ENCODE peak calls at places on chromosome 14, in four cellular contexts. One of them, this sample, is unnamed.

GRCh38 chr14:63432228-63432627 is 110.9 kb downstream of the PPP2R5E start:
- DNase-seq in WTC11: no peak
- DNase-seq in K562: no peak
- DNase-seq in GM12878: no peak
- DNase-seq in this sample: no peak

GRCh38 chr14:69094481-69094880 is 58.4 kb downstream of the DCAF5 start:
- DNase-seq in WTC11: no peak
- DNase-seq in K562: peak; percentile 15
- DNase-seq in GM12878: no peak
- DNase-seq in this sample: no peak

GRCh38 chr14:32509632-32510187 is 180.6 kb downstream of the AKAP6 start:
- DNase-seq in WTC11: no peak
- DNase-seq in K562: no peak
- DNase-seq in GM12878: no peak
- DNase-seq in this sample: peak; percentile 50

GRCh38 chr14:41488401-41488800 is 118.3 kb upstream of the LRFN5 start:
- DNase-seq in WTC11: no peak
- DNase-seq in K562: no peak
- DNase-seq in GM12878: no peak
- DNase-seq in this sample: no peak

GRCh38 chr14:58607571-58608317 is 30.0 kb upstream of the DACT1 start:
- DNase-seq in WTC11: no peak
- DNase-seq in K562: no peak
- DNase-seq in GM12878: no peak
- DNase-seq in this sample: no peak

GRCh38 chr14:68464716-68465115 is 328.2 kb downstream of the ZFP36L1 start:
- DNase-seq in WTC11: no peak
- DNase-seq in K562: no peak
- DNase-seq in GM12878: no peak
- DNase-seq in this sample: no peak

GRCh38 chr14:61468063-61468825 is 146.9 kb downstream of the PRKCH start:
- DNase-seq in WTC11: no peak
- DNase-seq in K562: no peak
- DNase-seq in GM12878: no peak
- DNase-seq in this sample: no peak

GRCh38 chr14:61315288-61315687 is 6.1 kb upstream of the PRKCH start:
- DNase-seq in WTC11: no peak
- DNase-seq in K562: no peak
- DNase-seq in GM12878: no peak
- DNase-seq in this sample: no peak

GRCh38 chr14:84036863-84037262 is 1493.1 kb upstream of the FLRT2 start:
- DNase-seq in WTC11: no peak
- DNase-seq in K562: no peak
- DNase-seq in GM12878: peak; percentile 3
- DNase-seq in this sample: no peak

GRCh38 chr14:103762011-103762410 is 46.4 kb downstream of the ZFYVE21 start:
- DNase-seq in WTC11: no peak
- DNase-seq in K562: no peak
- DNase-seq in GM12878: no peak
- DNase-seq in this sample: no peak

GRCh38 chr14:70468731-70469130 is 16.8 kb downstream of the ADAM21 start:
- DNase-seq in WTC11: no peak
- DNase-seq in K562: no peak
- DNase-seq in GM12878: no peak
- DNase-seq in this sample: no peak

GRCh38 chr14:38866461-38866860 is 236.6 kb downstream of the SEC23A start:
- DNase-seq in WTC11: no peak
- DNase-seq in K562: no peak
- DNase-seq in GM12878: no peak
- DNase-seq in this sample: no peak

GRCh38 chr14:76289276-76289675 is 86.7 kb upstream of the ESRRB start:
- DNase-seq in WTC11: no peak
- DNase-seq in K562: no peak
- DNase-seq in GM12878: no peak
- DNase-seq in this sample: no peak

GRCh38 chr14:105322791-105323556 is 8.4 kb downstream of the PACS2 start:
- DNase-seq in WTC11: no peak
- DNase-seq in K562: no peak
- DNase-seq in GM12878: no peak
- DNase-seq in this sample: no peak

GRCh38 chr14:67166450-67166853 is 22.8 kb upstream of the GARIN2 start:
- DNase-seq in WTC11: peak; percentile 28
- DNase-seq in K562: peak; percentile 19
- DNase-seq in GM12878: no peak
- DNase-seq in this sample: no peak

GRCh38 chr14:38138581-38139138 is 69.0 kb upstream of the SSTR1 start:
- DNase-seq in WTC11: no peak
- DNase-seq in K562: no peak
- DNase-seq in GM12878: no peak
- DNase-seq in this sample: no peak

GRCh38 chr14:105439710-105440553 is 20.3 kb downstream of the MTA1 start:
- DNase-seq in WTC11: no peak
- DNase-seq in K562: no peak
- DNase-seq in GM12878: no peak
- DNase-seq in this sample: no peak

GRCh38 chr14:99273025-99273723 is 1.2 kb upstream of the BCL11B start:
- DNase-seq in WTC11: peak; percentile 75
- DNase-seq in K562: no peak
- DNase-seq in GM12878: no peak
- DNase-seq in this sample: peak; percentile 16

GRCh38 chr14:70254476-70254961 is 65.8 kb upstream of the SLC8A3 start:
- DNase-seq in WTC11: peak; percentile 46
- DNase-seq in K562: peak; percentile 25
- DNase-seq in GM12878: no peak
- DNase-seq in this sample: peak; percentile 43

GRCh38 chr14:74616507-74616906 is 4.5 kb upstream of the LTBP2 start:
- DNase-seq in WTC11: no peak
- DNase-seq in K562: peak; percentile 34
- DNase-seq in GM12878: no peak
- DNase-seq in this sample: no peak

GRCh38 chr14:51644215-51644969 is 7.3 kb upstream of the FRMD6 start:
- DNase-seq in WTC11: no peak
- DNase-seq in K562: no peak
- DNase-seq in GM12878: no peak
- DNase-seq in this sample: no peak

GRCh38 chr14:61560323-61560722 is 135.0 kb upstream of the HIF1A start:
- DNase-seq in WTC11: no peak
- DNase-seq in K562: no peak
- DNase-seq in GM12878: no peak
- DNase-seq in this sample: peak; percentile 65

GRCh38 chr14:52700701-52701172 is 5.4 kb upstream of the ERO1A start:
- DNase-seq in WTC11: no peak
- DNase-seq in K562: no peak
- DNase-seq in GM12878: no peak
- DNase-seq in this sample: peak; percentile 68

GRCh38 chr14:61563880-61564622 is 131.3 kb upstream of the HIF1A start:
- DNase-seq in WTC11: no peak
- DNase-seq in K562: no peak
- DNase-seq in GM12878: no peak
- DNase-seq in this sample: no peak

GRCh38 chr14:61512508-61512907 is 182.8 kb upstream of the HIF1A start:
- DNase-seq in WTC11: no peak
- DNase-seq in K562: no peak
- DNase-seq in GM12878: no peak
- DNase-seq in this sample: no peak

GRCh38 chr14:68341765-68342212 is 451.1 kb downstream of the ZFP36L1 start:
- DNase-seq in WTC11: no peak
- DNase-seq in K562: no peak
- DNase-seq in GM12878: peak; percentile 71
- DNase-seq in this sample: no peak

GRCh38 chr14:103908580-103908979 is 19.7 kb upstream of the TDRD9 start:
- DNase-seq in WTC11: no peak
- DNase-seq in K562: no peak
- DNase-seq in GM12878: no peak
- DNase-seq in this sample: no peak

GRCh38 chr14:93286212-93286890 is 46.5 kb downstream of the BTBD7 start:
- DNase-seq in WTC11: no peak
- DNase-seq in K562: no peak
- DNase-seq in GM12878: no peak
- DNase-seq in this sample: no peak

GRCh38 chr14:74933925-74934435 is 10.9 kb upstream of the RPS6KL1 start:
- DNase-seq in WTC11: no peak
- DNase-seq in K562: no peak
- DNase-seq in GM12878: no peak
- DNase-seq in this sample: no peak

GRCh38 chr14:61754627-61755381 is 7.4 kb upstream of the SNAPC1 start:
- DNase-seq in WTC11: no peak
- DNase-seq in K562: no peak
- DNase-seq in GM12878: no peak
- DNase-seq in this sample: no peak

GRCh38 chr14:73696466-73697390 is 17.5 kb downstream of the PNMA1 start:
- DNase-seq in WTC11: no peak
- DNase-seq in K562: no peak
- DNase-seq in GM12878: peak; percentile 88
- DNase-seq in this sample: peak; percentile 10

GRCh38 chr14:61584258-61584657 is 111.1 kb upstream of the HIF1A start:
- DNase-seq in WTC11: no peak
- DNase-seq in K562: no peak
- DNase-seq in GM12878: no peak
- DNase-seq in this sample: no peak

GRCh38 chr14:89428556-89429196 is 11.6 kb upstream of the FOXN3 start:
- DNase-seq in WTC11: no peak
- DNase-seq in K562: no peak
- DNase-seq in GM12878: no peak
- DNase-seq in this sample: no peak

GRCh38 chr14:22026527-22026926 is 352.9 kb upstream of the OR4E1 start:
- DNase-seq in WTC11: no peak
- DNase-seq in K562: no peak
- DNase-seq in GM12878: no peak
- DNase-seq in this sample: no peak

GRCh38 chr14:22025884-22026283 is 352.3 kb upstream of the OR4E1 start:
- DNase-seq in WTC11: no peak
- DNase-seq in K562: no peak
- DNase-seq in GM12878: no peak
- DNase-seq in this sample: no peak

DNA sequence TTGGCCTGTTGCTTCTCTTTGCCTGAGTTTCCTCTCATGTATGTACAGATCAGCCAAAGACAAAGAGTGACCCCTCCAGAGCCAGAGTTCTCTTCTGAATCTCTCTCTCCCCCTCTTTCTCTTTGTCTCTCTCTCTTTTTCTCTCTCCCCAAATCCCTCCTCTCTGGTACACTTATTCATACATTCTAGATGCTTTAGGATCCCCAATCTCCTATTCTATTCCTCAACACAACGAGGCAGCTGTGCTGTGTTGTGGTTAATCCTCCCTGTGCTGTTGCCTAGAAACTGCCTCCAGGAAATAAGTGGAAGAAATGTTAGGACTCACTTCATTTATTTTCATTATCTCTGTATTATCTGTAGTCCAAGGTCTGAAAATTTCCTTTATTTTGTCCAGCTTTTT is 350.5 kb upstream of the OR4E1 start:
- DNase-seq in WTC11: no peak
- DNase-seq in K562: no peak
- DNase-seq in GM12878: no peak
- DNase-seq in this sample: no peak
- TF ChIP-seq CREM in WTC11: no peak
- TF ChIP-seq CREM in K562: no peak
- TF ChIP-seq CREM in GM12878: no peak
- TF ChIP-seq CREM in this sample: no peak

GRCh38 chr14:64844993-64845536 is 34.6 kb downstream of the SPTB start:
- DNase-seq in WTC11: no peak
- DNase-seq in K562: peak; percentile 70
- DNase-seq in GM12878: no peak
- DNase-seq in this sample: no peak

GRCh38 chr14:64841772-64842490 is 37.8 kb downstream of the SPTB start:
- DNase-seq in WTC11: no peak
- DNase-seq in K562: peak; percentile 75
- DNase-seq in GM12878: no peak
- DNase-seq in this sample: no peak

GRCh38 chr14:64838656-64839055 is 41.1 kb downstream of the SPTB start:
- DNase-seq in WTC11: no peak
- DNase-seq in K562: no peak
- DNase-seq in GM12878: no peak
- DNase-seq in this sample: no peak

GRCh38 chr14:64844272-64844671 is 35.4 kb downstream of the SPTB start:
- DNase-seq in WTC11: no peak
- DNase-seq in K562: no peak
- DNase-seq in GM12878: peak; percentile 35
- DNase-seq in this sample: no peak

GRCh38 chr14:64841121-64841611 is 38.5 kb downstream of the SPTB start:
- DNase-seq in WTC11: peak; percentile 58
- DNase-seq in K562: peak; percentile 55
- DNase-seq in GM12878: no peak
- DNase-seq in this sample: peak; percentile 51
- TF ChIP-seq CREM in WTC11: no peak
- TF ChIP-seq CREM in K562: peak; percentile 27
- TF ChIP-seq CREM in GM12878: no peak
- TF ChIP-seq CREM in this sample: no peak

DNA sequence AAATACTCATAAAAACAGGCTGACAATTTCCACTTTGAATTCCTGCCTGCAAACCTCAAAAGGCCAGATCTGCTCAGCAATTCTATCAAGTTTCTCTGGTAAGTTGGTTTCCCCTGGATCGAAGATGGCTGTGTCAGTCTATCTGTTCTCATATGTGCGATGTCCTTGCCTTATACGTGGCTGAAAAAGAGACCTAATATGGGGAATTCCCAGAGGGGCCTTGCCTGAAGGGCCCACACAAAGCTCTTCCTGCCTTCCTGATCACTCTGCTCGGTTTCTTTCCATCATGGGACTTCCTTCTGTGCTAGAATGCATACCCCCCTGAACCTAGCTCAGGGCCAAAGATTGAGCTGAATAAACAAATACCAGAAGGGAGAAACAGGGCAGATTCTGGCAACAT is 13.2 kb downstream of the TCL1B start:
- DNase-seq in WTC11: no peak
- DNase-seq in K562: no peak
- DNase-seq in GM12878: no peak
- DNase-seq in this sample: no peak
- TF ChIP-seq CREM in WTC11: no peak
- TF ChIP-seq CREM in K562: no peak
- TF ChIP-seq CREM in GM12878: no peak
- TF ChIP-seq CREM in this sample: no peak

GRCh38 chr14:100691395-100692025 is 35.2 kb upstream of the DLK1 start:
- DNase-seq in WTC11: no peak
- DNase-seq in K562: no peak
- DNase-seq in GM12878: no peak
- DNase-seq in this sample: no peak
- TF ChIP-seq CREM in WTC11: no peak
- TF ChIP-seq CREM in K562: no peak
- TF ChIP-seq CREM in GM12878: no peak
- TF ChIP-seq CREM in this sample: no peak